ENCODE peak calls at places on chromosome 20, in nine cellular contexts. Y, H, F, N, V, X, Z, K and L are unnamed samples.

GRCh38 chr20:40648505-40649072 is 40.4 kb downstream of the MAFB start:
- DNase-seq in Y (no peak), N (no peak), X (no peak), H (no peak), V (no peak), Z (no peak), F (no peak), K (no peak), L (no peak)

GRCh38 chr20:62887147-62887859 is 25.7 kb upstream of the TCFL5 start:
- DNase-seq in H (no peak), K (no peak), X (no peak), N (no peak), F (no peak), V (no peak), Y (no peak), Z (peak), L (peak)

GRCh38 chr20:46857061-46857831 is 37.4 kb upstream of the EYA2 start:
- DNase-seq in Y (no peak), H (no peak), Z (no peak), K (no peak), F (no peak), N (no peak), X (no peak), V (no peak), L (no peak)

GRCh38 chr20:3068986-3069900 is 2.2 kb upstream of the OXT start:
- DNase-seq in F (peak), V (no peak), K (peak), Y (no peak), N (no peak), H (peak), X (peak), Z (peak), L (no peak)

GRCh38 chr20:21713901-21714296 is 8.4 kb downstream of the PAX1 start:
- DNase-seq in F (no peak), Z (no peak), H (no peak), X (no peak), Y (no peak), N (no peak), K (no peak), V (no peak), L (no peak)

GRCh38 chr20:63054103-63054474 is 47.3 kb upstream of the BHLHE23 start:
- DNase-seq in H (no peak), X (no peak), F (no peak), V (no peak), Y (no peak), K (no peak), Z (no peak), N (no peak), L (no peak)

GRCh38 chr20:38187512-38187911 is 22.4 kb upstream of the TGM2 start:
- DNase-seq in H (no peak), K (no peak), Y (no peak), V (no peak), F (no peak), Z (peak), X (no peak), N (no peak), L (no peak)

GRCh38 chr20:51508780-51509179 is 33.7 kb downstream of the NFATC2 start:
- DNase-seq in F (no peak), Y (no peak), K (no peak), X (no peak), V (no peak), N (no peak), Z (no peak), H (no peak), L (no peak)

GRCh38 chr20:35226775-35227681 is 538 bp downstream of the MMP24 start:
- DNase-seq in F (peak), Z (peak), N (no peak), X (peak), K (peak), Y (peak), H (peak), V (no peak), L (peak)

GRCh38 chr20:8489094-8489883 is 357.2 kb downstream of the PLCB1 start:
- DNase-seq in X (no peak), Z (no peak), V (no peak), Y (no peak), N (no peak), F (no peak), K (no peak), H (no peak), L (no peak)

GRCh38 chr20:40728470-40728869 is 39.4 kb upstream of the MAFB start:
- DNase-seq in X (no peak), Z (peak), H (no peak), Y (no peak), N (no peak), F (no peak), V (no peak), K (no peak), L (no peak)

GRCh38 chr20:44780226-44780625 is 30.1 kb downstream of the RIMS4 start:
- DNase-seq in H (peak), V (no peak), K (peak), Z (peak), N (no peak), F (peak), X (no peak), Y (peak), L (no peak)

GRCh38 chr20:43650997-43651525 is 15.9 kb upstream of the MYBL2 start:
- DNase-seq in K (no peak), Z (no peak), Y (no peak), V (no peak), X (no peak), H (no peak), F (no peak), N (no peak), L (no peak)